ENCODE peak calls at places on chromosome 20, in four cellular contexts. One of them, this sample, is unnamed.

GRCh38 chr20:18007534-18008292 is 38.9 kb downstream of the MGME1 start:
- DNase-seq in glutamatergic neuron: no peak
- DNase-seq in stomach: peak; percentile 64
- DNase-seq in HCT116: no peak
- DNase-seq in this sample: no peak

GRCh38 chr20:14451458-14451857 is 114.0 kb upstream of the FLRT3 start:
- DNase-seq in glutamatergic neuron: peak; percentile 45
- DNase-seq in stomach: no peak
- DNase-seq in HCT116: no peak
- DNase-seq in this sample: no peak

GRCh38 chr20:16760431-16761304 is 12.5 kb downstream of the OTOR start:
- DNase-seq in glutamatergic neuron: no peak
- DNase-seq in stomach: peak; percentile 76
- DNase-seq in HCT116: no peak
- DNase-seq in this sample: no peak

GRCh38 chr20:9660236-9660868 is 146.0 kb downstream of the LAMP5 start:
- DNase-seq in glutamatergic neuron: no peak
- DNase-seq in stomach: no peak
- DNase-seq in HCT116: no peak
- DNase-seq in this sample: peak; percentile 42

GRCh38 chr20:34639755-34640222 is 37.1 kb downstream of the PIGU start:
- DNase-seq in glutamatergic neuron: no peak
- DNase-seq in stomach: peak; percentile 29
- DNase-seq in HCT116: no peak
- DNase-seq in this sample: no peak

GRCh38 chr20:45919536-45919933 is 7.6 kb upstream of the PLTP start:
- DNase-seq in glutamatergic neuron: no peak
- DNase-seq in stomach: peak; percentile 85
- DNase-seq in HCT116: no peak
- DNase-seq in this sample: no peak

GRCh38 chr20:20814685-20815084 is 102.2 kb upstream of the RALGAPA2 start:
- DNase-seq in glutamatergic neuron: no peak
- DNase-seq in stomach: no peak
- DNase-seq in HCT116: no peak
- DNase-seq in this sample: no peak

GRCh38 chr20:48864254-48864653 is 36.5 kb upstream of the PREX1 start:
- DNase-seq in glutamatergic neuron: no peak
- DNase-seq in stomach: no peak
- DNase-seq in HCT116: no peak
- DNase-seq in this sample: no peak

GRCh38 chr20:11457476-11457875 is 460.2 kb upstream of the BTBD3 start:
- DNase-seq in glutamatergic neuron: no peak
- DNase-seq in stomach: no peak
- DNase-seq in HCT116: no peak
- DNase-seq in this sample: no peak

GRCh38 chr20:13212750-13213149 is 8.3 kb upstream of the ISM1 start:
- DNase-seq in glutamatergic neuron: no peak
- DNase-seq in stomach: no peak
- DNase-seq in HCT116: no peak
- DNase-seq in this sample: no peak

GRCh38 chr20:14470231-14470894 is 133.0 kb upstream of the FLRT3 start:
- DNase-seq in glutamatergic neuron: no peak
- DNase-seq in stomach: peak; percentile 74
- DNase-seq in HCT116: no peak
- DNase-seq in this sample: no peak

GRCh38 chr20:11108102-11108842 is 434.5 kb upstream of the JAG1 start:
- DNase-seq in glutamatergic neuron: peak; percentile 19
- DNase-seq in stomach: no peak
- DNase-seq in HCT116: no peak
- DNase-seq in this sample: no peak

GRCh38 chr20:53760025-53760441 is 166.4 kb upstream of the ZNF217 start:
- DNase-seq in glutamatergic neuron: no peak
- DNase-seq in stomach: no peak
- DNase-seq in HCT116: no peak
- DNase-seq in this sample: no peak

GRCh38 chr20:57772349-57772964 is 62.6 kb upstream of the PMEPA1 start:
- DNase-seq in glutamatergic neuron: no peak
- DNase-seq in stomach: no peak
- DNase-seq in HCT116: no peak
- DNase-seq in this sample: no peak

GRCh38 chr20:33018169-33018931 is 10.8 kb downstream of the BPIFB2 start:
- DNase-seq in glutamatergic neuron: no peak
- DNase-seq in stomach: no peak
- DNase-seq in HCT116: no peak
- DNase-seq in this sample: no peak

GRCh38 chr20:18058661-18059467 is 1.1 kb upstream of the OVOL2 start:
- DNase-seq in glutamatergic neuron: peak; percentile 68
- DNase-seq in stomach: peak; percentile 67
- DNase-seq in HCT116: peak; percentile 16
- DNase-seq in this sample: no peak

GRCh38 chr20:33370296-33370695 is 31.0 kb downstream of the CDK5RAP1 start:
- DNase-seq in glutamatergic neuron: no peak
- DNase-seq in stomach: peak; percentile 29
- DNase-seq in HCT116: no peak
- DNase-seq in this sample: no peak

GRCh38 chr20:1478566-1478965 is 11.9 kb upstream of the NSFL1C start:
- DNase-seq in glutamatergic neuron: no peak
- DNase-seq in stomach: no peak
- DNase-seq in HCT116: peak; percentile 42
- DNase-seq in this sample: no peak

GRCh38 chr20:63519765-63520593 is 586 bp upstream of the PPDPF start:
- DNase-seq in glutamatergic neuron: peak; percentile 76
- DNase-seq in stomach: no peak
- DNase-seq in HCT116: no peak
- DNase-seq in this sample: peak; percentile 53

GRCh38 chr20:8568068-8568467 is 436.0 kb downstream of the PLCB1 start:
- DNase-seq in glutamatergic neuron: no peak
- DNase-seq in stomach: no peak
- DNase-seq in HCT116: no peak
- DNase-seq in this sample: no peak

GRCh38 chr20:10508468-10509251 is 73.6 kb downstream of the SLX4IP start:
- DNase-seq in glutamatergic neuron: no peak
- DNase-seq in stomach: no peak
- DNase-seq in HCT116: no peak
- DNase-seq in this sample: no peak

GRCh38 chr20:63067266-63067635 is 60.5 kb upstream of the BHLHE23 start:
- DNase-seq in glutamatergic neuron: no peak
- DNase-seq in stomach: no peak
- DNase-seq in HCT116: no peak
- DNase-seq in this sample: no peak

GRCh38 chr20:20237093-20237959 is 130.6 kb upstream of the INSM1 start:
- DNase-seq in glutamatergic neuron: peak; percentile 60
- DNase-seq in stomach: peak; percentile 36
- DNase-seq in HCT116: peak; percentile 28
- DNase-seq in this sample: peak; percentile 51

GRCh38 chr20:31835977-31836852 is 9.2 kb downstream of the FOXS1 start:
- DNase-seq in glutamatergic neuron: no peak
- DNase-seq in stomach: peak; percentile 65
- DNase-seq in HCT116: peak; percentile 51
- DNase-seq in this sample: no peak

GRCh38 chr20:19620471-19620870 is 137.6 kb upstream of the RIN2 start:
- DNase-seq in glutamatergic neuron: no peak
- DNase-seq in stomach: no peak
- DNase-seq in HCT116: no peak
- DNase-seq in this sample: no peak

GRCh38 chr20:19786311-19786710 is 28.3 kb downstream of the RIN2 start:
- DNase-seq in glutamatergic neuron: peak; percentile 71
- DNase-seq in stomach: no peak
- DNase-seq in HCT116: no peak
- DNase-seq in this sample: no peak

GRCh38 chr20:54078296-54078695 is 7.9 kb upstream of the BCAS1 start:
- DNase-seq in glutamatergic neuron: no peak
- DNase-seq in stomach: no peak
- DNase-seq in HCT116: no peak
- DNase-seq in this sample: no peak

GRCh38 chr20:4604580-4604979 is 117.1 kb upstream of the PRND start:
- DNase-seq in glutamatergic neuron: no peak
- DNase-seq in stomach: no peak
- DNase-seq in HCT116: no peak
- DNase-seq in this sample: no peak

GRCh38 chr20:32975698-32976674 is 28.2 kb downstream of the SUN5 start:
- DNase-seq in glutamatergic neuron: no peak
- DNase-seq in stomach: no peak
- DNase-seq in HCT116: no peak
- DNase-seq in this sample: no peak

GRCh38 chr20:49340161-49340966 is 62.5 kb upstream of the ZNFX1 start:
- DNase-seq in glutamatergic neuron: peak; percentile 27
- DNase-seq in stomach: no peak
- DNase-seq in HCT116: no peak
- DNase-seq in this sample: no peak

GRCh38 chr20:46507760-46508407 is 5.5 kb downstream of the ZNF334 start:
- DNase-seq in glutamatergic neuron: no peak
- DNase-seq in stomach: no peak
- DNase-seq in HCT116: no peak
- DNase-seq in this sample: no peak

GRCh38 chr20:44496976-44497375 is 21.3 kb downstream of the TTPAL start:
- DNase-seq in glutamatergic neuron: no peak
- DNase-seq in stomach: no peak
- DNase-seq in HCT116: peak; percentile 39
- DNase-seq in this sample: no peak

GRCh38 chr20:1830240-1830639 is 65.0 kb upstream of the SIRPA start:
- DNase-seq in glutamatergic neuron: no peak
- DNase-seq in stomach: no peak
- DNase-seq in HCT116: peak; percentile 56
- DNase-seq in this sample: no peak

GRCh38 chr20:44052166-44052565 is 134.8 kb downstream of the JPH2 start:
- DNase-seq in glutamatergic neuron: no peak
- DNase-seq in stomach: peak; percentile 17
- DNase-seq in HCT116: no peak
- DNase-seq in this sample: no peak

GRCh38 chr20:4195499-4195898 is 180.1 kb upstream of the RNF24 start:
- DNase-seq in glutamatergic neuron: peak; percentile 64
- DNase-seq in stomach: no peak
- DNase-seq in HCT116: no peak
- DNase-seq in this sample: peak; percentile 32

GRCh38 chr20:4814696-4815252 is 93.1 kb downstream of the PRND start:
- DNase-seq in glutamatergic neuron: no peak
- DNase-seq in stomach: peak; percentile 44
- DNase-seq in HCT116: no peak
- DNase-seq in this sample: no peak

GRCh38 chr20:1533059-1533458 is 24.4 kb downstream of the SIRPD start:
- DNase-seq in glutamatergic neuron: no peak
- DNase-seq in stomach: no peak
- DNase-seq in HCT116: no peak
- DNase-seq in this sample: no peak

GRCh38 chr20:34331838-34332237 is 28.7 kb upstream of the AHCY start:
- DNase-seq in glutamatergic neuron: no peak
- DNase-seq in stomach: no peak
- DNase-seq in HCT116: no peak
- DNase-seq in this sample: no peak

GRCh38 chr20:14127831-14128230 is 132.5 kb downstream of the MACROD2 start:
- DNase-seq in glutamatergic neuron: no peak
- DNase-seq in stomach: no peak
- DNase-seq in HCT116: no peak
- DNase-seq in this sample: no peak

DNA sequence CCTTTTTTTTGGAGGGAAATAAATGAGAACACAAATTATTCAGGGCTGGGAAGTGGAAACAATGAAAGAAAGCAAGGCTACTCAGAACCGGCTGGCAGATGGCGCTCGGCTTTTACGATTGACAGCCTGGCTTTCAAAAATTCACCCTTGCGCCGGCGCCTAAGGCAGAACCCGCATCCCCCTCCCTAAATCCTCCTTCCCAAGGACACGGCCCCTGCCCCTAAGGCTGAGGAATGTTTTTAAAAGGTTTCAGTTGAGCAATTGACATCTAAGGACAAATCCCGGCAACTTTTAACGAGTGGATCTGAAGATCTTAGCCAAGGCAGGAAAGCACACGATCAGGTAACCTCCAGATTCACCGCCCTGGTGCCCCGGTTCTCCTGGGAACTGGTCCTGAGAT is 16.3 kb downstream of the GNAS start:
- DNase-seq in glutamatergic neuron: peak; percentile 68
- DNase-seq in stomach: no peak
- DNase-seq in HCT116: no peak
- DNase-seq in this sample: peak; percentile 36
- TF ChIP-seq CTCF in glutamatergic neuron: no peak
- TF ChIP-seq CTCF in stomach: no peak
- TF ChIP-seq CTCF in HCT116: no peak
- TF ChIP-seq CTCF in this sample: peak; percentile 62

GRCh38 chr20:22453244-22454080 is 130.9 kb downstream of the FOXA2 start:
- DNase-seq in glutamatergic neuron: no peak
- DNase-seq in stomach: no peak
- DNase-seq in HCT116: peak; percentile 32
- DNase-seq in this sample: no peak
- TF ChIP-seq CTCF in glutamatergic neuron: peak; percentile 89
- TF ChIP-seq CTCF in stomach: no peak
- TF ChIP-seq CTCF in HCT116: peak; percentile 80
- TF ChIP-seq CTCF in this sample: peak; percentile 80

GRCh38 chr20:7155794-7156193 is 388.3 kb downstream of the BMP2 start:
- DNase-seq in glutamatergic neuron: no peak
- DNase-seq in stomach: no peak
- DNase-seq in HCT116: no peak
- DNase-seq in this sample: no peak

GRCh38 chr20:7159903-7160302 is 392.4 kb downstream of the BMP2 start:
- DNase-seq in glutamatergic neuron: no peak
- DNase-seq in stomach: no peak
- DNase-seq in HCT116: no peak
- DNase-seq in this sample: no peak

GRCh38 chr20:7161690-7162089 is 394.2 kb downstream of the BMP2 start:
- DNase-seq in glutamatergic neuron: no peak
- DNase-seq in stomach: no peak
- DNase-seq in HCT116: no peak
- DNase-seq in this sample: no peak
- TF ChIP-seq CTCF in glutamatergic neuron: peak; percentile 29
- TF ChIP-seq CTCF in stomach: no peak
- TF ChIP-seq CTCF in HCT116: no peak
- TF ChIP-seq CTCF in this sample: peak; percentile 62

DNA sequence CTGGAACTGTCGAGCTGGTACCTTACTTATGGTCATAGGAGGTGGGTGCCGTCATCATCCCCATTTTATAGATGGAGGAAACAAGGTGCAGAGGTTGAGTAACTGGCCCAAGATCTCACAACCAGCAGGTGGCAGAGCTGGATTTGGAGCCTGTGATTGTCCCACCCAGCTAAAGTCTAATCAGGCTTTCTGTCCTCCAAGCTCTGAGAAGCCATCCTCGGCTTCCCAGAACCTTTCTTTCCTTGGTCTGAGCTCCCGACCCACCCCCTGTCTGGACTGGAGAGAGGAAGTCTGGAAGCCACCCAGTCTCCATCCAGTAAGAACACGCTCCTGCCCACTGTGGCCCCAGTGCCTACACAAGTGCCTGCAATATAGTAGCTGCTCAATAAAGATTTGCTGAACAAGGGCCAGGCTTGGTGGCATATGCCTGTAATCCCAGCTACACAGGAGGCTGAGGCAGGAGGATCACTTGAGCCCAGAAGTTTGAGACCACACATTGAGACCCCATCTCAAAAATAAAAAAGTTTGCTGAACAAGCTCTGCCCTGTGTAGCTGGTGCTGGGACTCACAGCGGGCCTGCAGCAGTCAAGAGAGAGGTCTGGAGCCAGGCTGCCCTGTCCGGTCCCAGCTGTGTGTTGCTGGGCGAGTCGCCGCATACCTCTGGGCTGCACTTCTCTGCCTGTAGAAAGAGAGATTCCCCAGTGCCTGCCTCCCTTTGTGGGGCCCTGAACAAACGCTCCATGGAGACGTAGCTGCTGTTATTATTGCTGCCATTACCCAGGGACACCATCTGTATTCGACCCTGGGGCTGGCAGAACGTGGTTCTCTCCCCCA is 32.5 kb upstream of the DLGAP4 start:
- DNase-seq in glutamatergic neuron: no peak
- DNase-seq in stomach: no peak
- DNase-seq in HCT116: peak; percentile 4
- DNase-seq in this sample: no peak
- TF ChIP-seq CTCF in glutamatergic neuron: no peak
- TF ChIP-seq CTCF in stomach: no peak
- TF ChIP-seq CTCF in HCT116: peak; percentile 48
- TF ChIP-seq CTCF in this sample: peak; percentile 46

This sample was measured in neural crest cell.